ENCODE peak calls at places on chromosomes 5 and 9, in seven cellular contexts. N, J, V, B, A, O and U are unnamed samples.

GRCh38 chr5:39670955-39671354 is 246.2 kb upstream of the DAB2 start:
- DNase-seq in N (no peak), B (no peak), V (no peak), O (no peak), A (no peak), J (no peak), U (no peak)

GRCh38 chr5:157253547-157253946 is 12.4 kb upstream of the CYFIP2 start:
- DNase-seq in J (no peak), N (no peak), O (peak), B (peak), V (peak), A (peak), U (no peak)

GRCh38 chr9:130128782-130129424 is 43.3 kb upstream of the NCS1 start:
- DNase-seq in B (no peak), J (peak), V (no peak), N (no peak), A (peak), O (no peak), U (no peak)

GRCh38 chr5:100517301-100517974 is 17.7 kb upstream of the FAM174A start:
- DNase-seq in O (no peak), N (no peak), B (peak), J (peak), V (peak), A (no peak), U (no peak)

GRCh38 chr9:87678650-87679355 is 47.1 kb upstream of the CTSL start:
- DNase-seq in B (peak), A (peak), N (no peak), O (peak), V (peak), J (peak), U (peak)

GRCh38 chr9:32426278-32426939 is 42.0 kb downstream of the ACO1 start:
- DNase-seq in B (no peak), A (peak), N (no peak), J (no peak), O (no peak), V (peak), U (no peak)

GRCh38 chr5:61397238-61397637 is 65.2 kb downstream of the ZSWIM6 start:
- DNase-seq in N (no peak), J (no peak), O (no peak), V (no peak), A (peak), B (no peak), U (no peak)

GRCh38 chr5:59133801-59134261 is 551.0 kb downstream of the RAB3C start:
- DNase-seq in O (no peak), N (no peak), A (peak), V (peak), J (no peak), B (peak), U (no peak)

GRCh38 chr9:72863456-72864094 is 89.3 kb downstream of the ALDH1A1 start:
- DNase-seq in O (no peak), J (no peak), N (no peak), A (no peak), V (no peak), B (no peak), U (no peak)

GRCh38 chr5:91049800-91050199 is 333.3 kb downstream of the ARRDC3 start:
- DNase-seq in B (peak), V (peak), J (no peak), O (no peak), N (no peak), A (no peak), U (no peak)

GRCh38 chr5:110956280-110956912 is 115.1 kb upstream of the TSLP start:
- DNase-seq in B (no peak), V (no peak), N (no peak), J (no peak), A (no peak), O (no peak), U (no peak)

GRCh38 chr5:151896041-151896691 is 28.5 kb downstream of the GLRA1 start:
- DNase-seq in O (no peak), B (peak), N (no peak), J (no peak), V (peak), A (no peak), U (no peak)

GRCh38 chr5:35164860-35165542 is 65.3 kb downstream of the PRLR start:
- DNase-seq in B (no peak), V (no peak), N (no peak), O (no peak), J (no peak), A (no peak), U (no peak)

DNA sequence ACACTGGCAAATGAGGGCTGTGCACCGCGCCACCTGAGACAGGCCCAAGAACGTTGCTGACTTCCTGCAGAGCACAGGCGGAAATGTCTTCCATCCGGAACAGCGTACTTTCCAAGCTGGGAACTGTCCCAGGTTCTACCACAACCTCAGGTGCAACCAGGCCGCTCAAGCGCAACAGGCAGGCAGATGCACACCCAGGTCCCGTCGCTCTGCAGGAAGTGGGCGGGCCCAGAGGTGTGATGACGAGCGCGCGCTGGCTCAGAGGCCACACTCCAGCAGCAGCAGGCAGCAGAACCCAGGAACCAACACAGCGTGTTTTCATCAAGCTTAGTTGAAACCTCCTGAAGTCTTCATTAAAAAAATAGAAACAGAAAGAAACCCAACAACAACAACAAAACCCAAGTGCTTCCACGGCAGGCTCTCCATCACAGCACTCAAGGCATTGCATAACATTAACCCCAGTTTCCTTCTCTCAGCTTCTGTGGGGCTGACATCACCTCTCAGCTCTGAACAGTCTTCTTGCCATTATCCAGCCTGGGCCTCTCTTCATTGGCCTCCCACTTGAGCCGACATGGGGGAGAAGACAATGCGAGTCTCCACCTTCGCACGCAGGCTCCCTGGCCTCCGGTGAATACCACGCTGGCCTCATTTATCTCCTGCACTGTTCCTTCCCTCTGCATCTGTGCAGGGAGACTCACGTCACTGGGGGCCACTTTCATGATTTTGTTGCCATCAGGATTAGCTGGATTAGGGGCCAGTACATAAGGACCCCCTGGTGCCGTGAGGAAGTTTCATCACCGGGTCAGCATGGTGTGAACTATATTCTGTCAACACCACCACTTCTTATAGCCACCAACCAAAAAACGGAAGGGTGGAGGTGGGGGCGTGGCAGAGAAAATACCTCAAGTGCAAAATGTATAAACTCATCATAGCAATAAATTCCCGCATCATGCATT is 22.1 kb downstream of the PTCH1 start:
- DNase-seq in A (peak), N (no peak), B (peak), V (no peak), O (no peak), J (peak), U (no peak)
- TF ChIP-seq CTCF in A (no peak), N (no peak), B (no peak), V (no peak), O (no peak), J (no peak), U (no peak)

GRCh38 chr9:136536721-136537241 is 9.1 kb downstream of the NOTCH1 start:
- DNase-seq in V (no peak), J (no peak), B (no peak), A (no peak), N (no peak), O (no peak), U (no peak)
- TF ChIP-seq CTCF in V (no peak), J (no peak), B (no peak), A (peak), N (no peak), O (no peak), U (no peak)

GRCh38 chr5:140225396-140225795 is 50.4 kb downstream of the CYSTM1 start:
- DNase-seq in O (no peak), J (no peak), V (no peak), B (no peak), N (no peak), A (no peak), U (no peak)

GRCh38 chr5:140224658-140225057 is 49.7 kb downstream of the CYSTM1 start:
- DNase-seq in O (no peak), N (no peak), V (peak), J (no peak), A (no peak), B (no peak), U (no peak)

GRCh38 chr5:140228364-140228837 is 53.4 kb downstream of the CYSTM1 start:
- DNase-seq in A (no peak), J (no peak), N (no peak), V (no peak), B (no peak), O (no peak), U (no peak)

GRCh38 chr5:140223567-140223966 is 48.6 kb downstream of the CYSTM1 start:
- DNase-seq in N (no peak), O (no peak), V (no peak), B (no peak), A (no peak), J (no peak), U (no peak)

GRCh38 chr5:140227046-140227445 is 52.1 kb downstream of the CYSTM1 start:
- DNase-seq in O (no peak), N (no peak), J (no peak), V (no peak), B (no peak), A (no peak), U (no peak)
- TF ChIP-seq CTCF in O (no peak), N (no peak), J (no peak), V (no peak), B (no peak), A (no peak), U (no peak)

GRCh38 chr5:107474724-107475489 is 195.8 kb downstream of the EFNA5 start:
- DNase-seq in B (no peak), O (no peak), N (no peak), A (no peak), J (no peak), V (peak), U (no peak)
- TF ChIP-seq CTCF in B (no peak), O (no peak), N (no peak), A (no peak), J (no peak), V (no peak), U (no peak)

DNA sequence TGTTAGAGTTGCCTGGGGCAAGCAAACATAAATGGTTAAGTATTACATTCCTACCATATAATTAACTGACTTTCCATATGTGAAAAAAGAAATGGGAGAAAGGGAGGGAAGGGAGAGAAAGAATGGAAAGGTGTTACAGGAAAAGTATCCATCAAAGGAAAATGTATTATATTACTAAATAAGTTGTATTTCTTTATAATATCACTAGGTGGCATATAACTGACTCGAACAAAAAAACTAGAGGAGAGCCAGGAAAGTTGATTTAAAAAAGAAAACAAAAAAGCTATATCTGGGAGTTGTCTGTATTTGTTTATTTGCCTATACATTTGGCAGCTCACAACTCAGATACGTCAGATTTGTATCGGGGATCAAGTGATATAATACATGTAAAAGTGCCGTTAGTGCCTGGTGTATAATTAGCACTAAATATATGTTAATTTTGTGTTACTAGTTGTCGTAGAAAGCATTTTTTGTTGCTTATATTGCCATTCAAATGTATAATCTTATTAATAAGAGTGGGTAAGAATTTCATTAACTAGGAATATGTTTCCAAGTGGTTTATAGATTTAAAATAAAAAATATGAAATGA is 59.6 kb upstream of the ADAMTS19 start:
- DNase-seq in J (no peak), B (peak), N (no peak), O (no peak), V (no peak), A (no peak), U (no peak)
- TF ChIP-seq CTCF in J (no peak), B (peak), N (peak), O (peak), V (peak), A (no peak), U (peak)

GRCh38 chr9:127801955-127802575 is 617 bp upstream of the FPGS start:
- DNase-seq in A (peak), J (no peak), V (no peak), O (peak), B (no peak), N (no peak), U (no peak)
- TF ChIP-seq CTCF in A (no peak), J (no peak), V (no peak), O (no peak), B (no peak), N (no peak), U (peak)

DNA sequence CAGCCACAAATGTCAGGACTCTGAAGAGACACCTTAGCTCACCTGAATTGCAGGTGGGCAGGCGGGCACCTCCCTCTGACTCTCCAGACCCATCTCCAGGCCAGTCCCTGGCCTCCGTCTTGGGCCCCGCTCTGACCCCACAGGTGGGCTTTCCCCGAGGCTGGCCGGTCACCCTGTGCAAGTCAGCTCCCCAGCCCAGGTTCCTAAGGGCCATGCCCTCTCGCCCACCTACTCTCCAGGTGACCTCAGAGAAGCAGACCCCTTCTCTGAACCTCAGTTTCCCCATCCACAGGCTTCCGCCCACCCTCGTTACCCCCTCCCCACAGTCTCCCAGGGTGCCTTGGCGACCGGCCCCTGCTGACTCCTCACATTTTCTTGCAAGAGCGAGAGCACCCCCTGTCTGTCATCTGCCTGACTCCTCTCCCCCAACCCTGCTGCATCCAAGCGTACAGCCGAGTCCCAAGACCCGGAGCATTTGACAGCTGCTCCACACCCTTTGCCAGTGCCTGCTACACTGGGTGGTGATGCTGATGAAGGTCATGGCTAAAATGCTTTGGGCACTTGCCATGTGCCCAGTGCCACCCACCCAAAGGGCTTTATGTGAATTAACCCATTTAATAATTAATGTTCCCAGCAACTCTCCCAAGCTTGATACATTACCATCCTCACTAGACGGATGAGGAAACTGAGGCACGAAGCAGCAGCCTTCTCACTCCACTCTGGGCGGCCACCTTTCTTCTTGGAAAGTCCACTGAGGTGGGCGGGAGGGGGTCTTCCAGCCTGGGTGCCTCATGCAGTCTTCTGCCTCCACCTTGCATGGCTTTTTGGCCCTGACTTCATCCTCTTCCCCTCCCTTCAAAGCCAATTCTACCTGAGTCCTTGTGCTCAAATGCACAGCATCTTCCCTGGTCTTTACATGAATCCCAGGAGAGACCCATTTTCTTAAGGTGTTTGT is 51.1 kb upstream of the ORM1 start:
- DNase-seq in O (peak), V (no peak), A (peak), B (no peak), J (no peak), N (no peak), U (no peak)
- TF ChIP-seq CTCF in O (peak), V (no peak), A (peak), B (no peak), J (no peak), N (no peak), U (peak)